ENCODE peak calls at places on chromosomes 12 and 14, in ten cellular contexts. T is stimulated activated CD8-positive, alpha-beta memory T cell treated with anti-CD3 and anti-CD28 coated beads, Interleukin-15, amount 100 ng/mL, for 24 hours; B is osteocyte; O is GM19239; W is T-cell; C is GM20000; Q is NB4; F is HTR-8/SVneo; X is AG08395; P is stimulated activated CD4-positive, alpha-beta T cell treated with anti-CD3 and anti-CD28 coated beads, Interleukin-4, amount 100 ng/mL, for 1 hour. I is an unnamed sample.

GRCh38 chr14:74309125-74309654 is 6.5 kb upstream of the ABCD4 start:
- DNase-seq in T (no peak), B (no peak), O (no peak), W (no peak), C (no peak), Q (no peak), F (no peak), X (no peak), P (no peak), I (no peak)

GRCh38 chr14:100654025-100654813 is 67.0 kb upstream of the BEGAIN start:
- DNase-seq in T (no peak), B (no peak), O (no peak), W (no peak), C (no peak), Q (no peak), F (no peak), X (no peak), P (no peak), I (no peak)

GRCh38 chr12:126617312-126617711 is 1552.1 kb downstream of the AACS start:
- DNase-seq in T (no peak), B (no peak), O (no peak), W (no peak), C (no peak), Q (peak), F (no peak), X (peak), P (no peak), I (no peak)

GRCh38 chr12:131413006-131413405 is 297.9 kb upstream of the SFSWAP start:
- DNase-seq in T (no peak), B (no peak), O (no peak), W (no peak), C (no peak), Q (no peak), F (no peak), X (no peak), P (no peak), I (no peak)

GRCh38 chr12:95017482-95017881 is 14.0 kb upstream of the NDUFA12 start:
- DNase-seq in T (no peak), B (no peak), O (no peak), W (no peak), C (no peak), Q (no peak), F (no peak), X (no peak), P (no peak), I (no peak)

GRCh38 chr12:117494833-117495714 is 133.6 kb upstream of the NOS1 start:
- DNase-seq in T (no peak), B (no peak), O (no peak), W (no peak), C (no peak), Q (no peak), F (no peak), X (no peak), P (no peak), I (no peak)

GRCh38 chr14:90522585-90523191 is 125.9 kb downstream of the CALM1 start:
- DNase-seq in T (no peak), B (no peak), O (no peak), W (no peak), C (no peak), Q (peak), F (no peak), X (no peak), P (no peak), I (no peak)

GRCh38 chr12:98646165-98646764 is 1.2 kb downstream of the APAF1 start:
- DNase-seq in T (no peak), B (no peak), O (no peak), W (no peak), C (no peak), Q (peak), F (peak), X (no peak), P (no peak), I (no peak)

GRCh38 chr12:26473291-26473690 is 277.9 kb downstream of the SSPN start:
- DNase-seq in T (no peak), B (no peak), O (peak), W (no peak), C (peak), Q (peak), F (no peak), X (peak), P (no peak), I (no peak)

GRCh38 chr12:102474438-102475064 is 5.8 kb downstream of the IGF1 start:
- DNase-seq in T (no peak), B (no peak), O (no peak), W (no peak), C (no peak), Q (no peak), F (no peak), X (no peak), P (no peak), I (no peak)

I was measured in activated gamma-delta T cell treated with anti-CD3 and anti-CD28 coated beads, Interleukin-2, amount 50 U/mL, for 16 hours.